ENCODE peak calls at places on chromosomes 5 and 9, in nine cellular contexts. A is MCF 10A, N is GM06990, L is tibial artery, I is retinal pigment epithelial cell, R is A673, W is brain microvascular endothelial cell, B is endothelial cell, S is IMR-90. O is an unnamed sample.

GRCh38 chr5:37850128-37850865 is 10.5 kb upstream of the GDNF start:
- DNase-seq in A (peak), N (no peak), L (no peak), I (no peak), R (no peak), W (no peak), B (no peak), S (peak), O (no peak)

GRCh38 chr5:120072054-120072453 is 392.0 kb upstream of the PRR16 start:
- DNase-seq in A (no peak), N (no peak), L (no peak), I (no peak), R (no peak), W (no peak), B (no peak), S (no peak), O (no peak)

GRCh38 chr9:706606-707451 is 134.7 kb upstream of the DMRT1 start:
- DNase-seq in A (peak), N (no peak), L (peak), I (no peak), R (peak), W (peak), B (peak), S (peak), O (peak)

GRCh38 chr9:15155826-15156225 is 151.2 kb downstream of the TTC39B start:
- DNase-seq in A (peak), N (no peak), L (peak), I (no peak), R (peak), W (peak), B (no peak), S (no peak), O (no peak)

GRCh38 chr9:136577941-136578619 is 32.2 kb upstream of the NOTCH1 start:
- DNase-seq in A (no peak), N (no peak), L (no peak), I (peak), R (no peak), W (no peak), B (no peak), S (no peak), O (no peak)

GRCh38 chr5:129046151-129046550 is 48.4 kb upstream of the ISOC1 start:
- DNase-seq in A (peak), N (no peak), L (no peak), I (no peak), R (no peak), W (no peak), B (no peak), S (peak), O (no peak)

GRCh38 chr9:128101690-128102089 is 25.8 kb downstream of the PTGES2 start:
- DNase-seq in A (no peak), N (no peak), L (no peak), I (no peak), R (no peak), W (no peak), B (no peak), S (no peak), O (no peak)

GRCh38 chr5:43041669-43042175 is 1.6 kb upstream of the ANXA2R start:
- DNase-seq in A (peak), N (no peak), L (peak), I (no peak), R (peak), W (peak), B (peak), S (peak), O (no peak)

GRCh38 chr5:155316310-155316709 is 302.8 kb downstream of the KIF4B start:
- DNase-seq in A (no peak), N (no peak), L (no peak), I (no peak), R (no peak), W (no peak), B (no peak), S (no peak), O (no peak)

GRCh38 chr9:129253820-129254381 is 75.8 kb upstream of the IER5L start:
- DNase-seq in A (no peak), N (no peak), L (peak), I (no peak), R (no peak), W (peak), B (no peak), S (no peak), O (no peak)

GRCh38 chr5:10652151-10652550 is 88.3 kb downstream of the ANKRD33B start:
- DNase-seq in A (no peak), N (no peak), L (no peak), I (no peak), R (no peak), W (peak), B (no peak), S (peak), O (no peak)
- TF ChIP-seq CTCF in A (no peak), N (no peak), L (no peak), I (no peak), R (no peak), W (peak), B (no peak), S (no peak), O (no peak)

GRCh38 chr5:56950626-56951130 is 1.2 kb downstream of the MIER3 start:
- DNase-seq in A (peak), N (peak), L (peak), I (no peak), R (peak), W (peak), B (peak), S (peak), O (peak)

GRCh38 chr5:56947052-56947451 is 4.9 kb downstream of the MIER3 start:
- DNase-seq in A (no peak), N (no peak), L (no peak), I (no peak), R (no peak), W (no peak), B (no peak), S (no peak), O (no peak)

GRCh38 chr5:56951946-56952691 is at the start of gene MIER3:
- DNase-seq in A (peak), N (peak), L (peak), I (peak), R (peak), W (peak), B (peak), S (peak), O (peak)

DNA sequence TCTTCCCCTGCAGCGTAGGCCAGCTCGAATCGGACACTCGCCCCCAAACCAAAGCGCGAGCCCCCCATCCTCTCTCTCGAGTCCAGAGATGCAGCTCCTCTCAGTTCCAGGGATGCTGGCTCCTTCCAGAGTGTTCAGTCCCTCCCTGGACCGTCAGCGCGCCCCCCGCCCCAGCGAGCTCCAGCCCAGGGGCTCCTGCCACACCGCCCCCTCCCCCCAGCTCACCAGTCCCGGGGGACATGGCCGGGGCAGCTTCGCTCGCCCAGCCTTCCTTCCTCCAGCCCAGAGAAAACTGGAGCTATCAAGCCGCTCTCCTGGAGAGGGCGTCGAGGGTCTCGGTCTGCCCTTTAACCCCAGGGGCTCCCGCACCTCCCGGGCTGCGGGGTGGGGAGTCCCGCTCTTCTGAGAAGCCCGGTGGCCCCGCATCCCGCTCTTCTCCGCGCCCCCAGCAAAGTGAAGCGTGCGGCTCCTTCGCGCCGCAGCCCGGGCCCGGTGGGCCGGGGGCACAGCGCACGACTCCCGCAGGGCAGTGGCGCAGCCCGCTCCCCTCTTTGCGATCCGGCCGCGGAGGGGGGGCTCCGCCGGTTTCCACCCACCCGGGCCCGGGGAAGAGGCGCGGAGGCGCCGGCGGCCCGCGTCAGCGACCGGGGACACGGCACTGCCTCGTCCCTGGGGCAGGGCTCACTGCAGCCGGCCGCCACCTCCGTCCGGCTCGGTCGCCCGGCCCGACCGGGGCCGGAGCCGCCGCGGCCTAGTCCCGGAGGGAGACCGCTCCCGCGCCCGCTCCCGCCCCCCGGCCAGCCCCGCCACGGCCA is 585 bp downstream of the MIER3 start:
- DNase-seq in A (peak), N (no peak), L (no peak), I (no peak), R (peak), W (no peak), B (peak), S (no peak), O (no peak)
- TF ChIP-seq CTCF in A (no peak), N (no peak), L (no peak), I (peak), R (no peak), W (no peak), B (no peak), S (no peak), O (no peak)

DNA sequence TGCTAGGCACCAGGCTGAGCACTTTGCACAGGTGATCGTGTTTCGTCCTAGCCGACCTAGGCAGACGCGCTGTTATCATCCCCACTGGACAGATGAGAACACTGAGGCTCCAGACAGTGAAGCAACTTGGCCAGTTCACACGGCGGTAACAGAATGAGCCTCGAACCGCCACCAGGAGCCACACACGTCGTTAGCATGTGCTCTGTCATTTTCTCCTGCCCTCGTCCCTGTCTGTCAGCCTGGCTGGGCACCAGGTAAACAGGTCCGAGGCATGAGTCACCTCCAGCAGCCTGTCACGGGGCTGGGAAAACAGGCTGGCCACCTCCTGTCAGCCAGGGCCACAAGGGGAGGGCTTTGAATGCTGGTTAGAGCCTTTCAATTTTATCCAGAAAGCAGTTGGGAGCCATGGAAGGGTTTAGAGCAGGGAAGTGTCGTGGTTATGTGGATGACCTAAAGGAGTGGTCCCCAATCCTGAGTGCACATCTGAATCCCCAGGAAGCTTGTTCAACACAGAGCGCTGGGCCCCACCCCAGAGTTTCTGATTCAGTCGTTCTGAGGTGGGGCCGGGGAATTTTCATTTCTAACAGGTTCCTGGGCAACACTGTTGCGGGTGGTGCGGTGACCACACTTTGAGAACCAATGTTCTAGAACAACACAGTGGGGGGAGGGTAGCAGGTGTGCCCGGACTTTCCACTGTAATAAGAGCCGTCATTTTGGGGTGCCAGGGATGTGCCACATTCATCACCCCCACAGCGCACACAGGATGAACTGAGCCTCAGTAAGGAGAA is 39.5 kb downstream of the DUSP1 start:
- DNase-seq in A (peak), N (no peak), L (peak), I (no peak), R (no peak), W (no peak), B (no peak), S (no peak), O (no peak)
- TF ChIP-seq CTCF in A (no peak), N (no peak), L (no peak), I (no peak), R (no peak), W (no peak), B (no peak), S (no peak), O (no peak)

GRCh38 chr5:134556994-134557393 is 31.5 kb downstream of the JADE2 start:
- DNase-seq in A (no peak), N (no peak), L (no peak), I (no peak), R (no peak), W (no peak), B (no peak), S (no peak), O (no peak)
- TF ChIP-seq CTCF in A (no peak), N (no peak), L (no peak), I (no peak), R (no peak), W (no peak), B (no peak), S (no peak), O (no peak)

GRCh38 chr9:135356796-135357195 is 122.8 kb upstream of the PPP1R26 start:
- DNase-seq in A (no peak), N (no peak), L (no peak), I (no peak), R (no peak), W (no peak), B (no peak), S (no peak), O (no peak)

GRCh38 chr9:135359764-135360163 is 119.8 kb upstream of the PPP1R26 start:
- DNase-seq in A (no peak), N (no peak), L (no peak), I (no peak), R (no peak), W (no peak), B (no peak), S (no peak), O (no peak)

GRCh38 chr9:135355466-135356420 is 123.8 kb upstream of the PPP1R26 start:
- DNase-seq in A (no peak), N (no peak), L (no peak), I (no peak), R (no peak), W (no peak), B (no peak), S (no peak), O (no peak)

GRCh38 chr9:135353935-135354334 is 125.6 kb upstream of the PPP1R26 start:
- DNase-seq in A (no peak), N (no peak), L (no peak), I (no peak), R (no peak), W (no peak), B (no peak), S (no peak), O (no peak)

GRCh38 chr9:135358161-135358940 is 121.2 kb upstream of the PPP1R26 start:
- DNase-seq in A (no peak), N (no peak), L (no peak), I (no peak), R (no peak), W (no peak), B (no peak), S (no peak), O (no peak)
- TF ChIP-seq CTCF in A (no peak), N (no peak), L (no peak), I (no peak), R (no peak), W (no peak), B (no peak), S (no peak), O (no peak)

DNA sequence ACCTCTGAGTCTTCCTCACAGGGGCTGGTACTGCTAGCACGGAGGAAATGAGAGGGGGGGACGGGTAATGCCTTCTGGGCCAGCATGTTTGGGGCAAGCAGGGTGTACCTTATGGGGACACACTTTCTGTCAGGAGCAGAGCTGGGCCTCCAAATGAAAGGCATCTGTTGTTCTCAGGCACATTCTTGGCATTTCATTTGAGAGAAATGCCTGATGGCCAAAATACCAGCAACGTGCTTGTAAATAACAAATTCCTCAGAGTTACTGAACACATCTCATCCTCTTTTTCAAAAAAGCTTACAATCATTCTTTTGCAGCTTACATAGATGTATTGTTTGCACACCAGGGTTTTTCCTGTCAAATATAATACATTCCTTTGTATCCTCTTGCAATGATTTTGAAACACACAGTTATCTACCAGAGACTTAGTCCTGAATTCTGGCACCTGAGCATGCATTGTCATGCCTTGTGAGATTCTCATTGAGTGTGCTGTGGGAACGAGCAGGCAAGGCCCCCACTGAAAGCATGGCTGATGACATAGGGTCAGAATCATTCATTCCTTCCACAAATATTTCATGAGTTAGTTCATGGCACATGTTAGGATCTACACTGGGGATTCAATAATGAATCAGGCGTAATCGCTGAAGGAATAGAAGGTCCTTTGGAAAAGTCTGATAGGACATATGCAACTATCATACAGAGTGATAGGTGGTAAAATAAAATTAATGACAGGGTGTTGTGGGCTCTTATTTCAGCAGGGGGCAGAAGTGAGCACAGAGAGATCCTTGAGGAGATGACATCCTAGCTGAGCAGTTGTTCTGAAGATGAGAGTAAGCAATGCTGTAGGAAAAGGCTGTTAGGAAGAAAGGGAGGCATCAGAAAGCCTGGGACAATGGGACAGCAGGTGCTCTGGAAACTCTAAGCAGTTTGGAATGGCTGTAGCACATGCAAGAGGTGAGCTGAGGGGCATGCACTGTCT is 260.9 kb upstream of the TUT7 start:
- DNase-seq in A (peak), N (no peak), L (no peak), I (peak), R (peak), W (peak), B (peak), S (peak), O (peak)
- TF ChIP-seq CTCF in A (peak), N (peak), L (peak), I (peak), R (peak), W (peak), B (peak), S (peak), O (peak)

O was measured in GM13977.